ENCODE peak calls at places on chromosomes 13 and 19, in eight cellular contexts. Q is mucosa of descending colon; F is tibial nerve; Z is IMR-90; M is K562; O is left ventricle myocardium inferior; C is CD8-positive, alpha-beta memory T cell; W is heart left ventricle. I is an unnamed sample.

GRCh38 chr19:58261968-58262921 is 16.5 kb upstream of the ZNF8 start:
- DNase-seq in Q (no peak), F (no peak), Z (no peak), M (no peak), O (no peak), C (no peak), W (no peak), I (no peak)

GRCh38 chr19:19096641-19097627 is 33.1 kb downstream of the SLC25A42 start:
- DNase-seq in Q (peak; percentile 59), F (no peak), Z (no peak), M (no peak), O (no peak), C (no peak), W (no peak), I (no peak)

GRCh38 chr13:88895261-88895941 is 1224.2 kb downstream of the SLITRK5 start:
- DNase-seq in Q (no peak), F (no peak), Z (no peak), M (no peak), O (no peak), C (no peak), W (no peak), I (no peak)

GRCh38 chr13:60425332-60425731 is 28.3 kb downstream of the TDRD3 start:
- DNase-seq in Q (no peak), F (no peak), Z (no peak), M (no peak), O (no peak), C (no peak), W (no peak), I (no peak)

GRCh38 chr19:18913466-18913865 is 5.7 kb downstream of the COPE start:
- DNase-seq in Q (no peak), F (no peak), Z (no peak), M (no peak), O (no peak), C (no peak), W (no peak), I (no peak)

GRCh38 chr13:77717508-77717907 is 20.0 kb downstream of the SLAIN1 start:
- DNase-seq in Q (no peak), F (no peak), Z (no peak), M (no peak), O (no peak), C (no peak), W (no peak), I (no peak)

GRCh38 chr19:44752123-44752815 is 3.8 kb downstream of the BCL3 start:
- DNase-seq in Q (peak; percentile 11), F (no peak), Z (no peak), M (no peak), O (no peak), C (no peak), W (no peak), I (no peak)

GRCh38 chr19:30330266-30330665 is 41.9 kb upstream of the ZNF536 start:
- DNase-seq in Q (no peak), F (no peak), Z (no peak), M (no peak), O (no peak), C (no peak), W (no peak), I (no peak)

GRCh38 chr19:46953955-46954501 is 65.6 kb upstream of the NPAS1 start:
- DNase-seq in Q (no peak), F (no peak), Z (no peak), M (no peak), O (no peak), C (no peak), W (no peak), I (no peak)

GRCh38 chr13:95896302-95896701 is 156.9 kb downstream of the UGGT2 start:
- DNase-seq in Q (no peak), F (no peak), Z (peak; percentile 51), M (peak; percentile 22), O (no peak), C (no peak), W (no peak), I (no peak)

GRCh38 chr13:23922005-23922932 is 25.0 kb upstream of the C1QTNF9B start:
- DNase-seq in Q (no peak), F (no peak), Z (peak; percentile 31), M (no peak), O (no peak), C (no peak), W (no peak), I (no peak)

GRCh38 chr13:95199896-95200295 is 101.4 kb downstream of the ABCC4 start:
- DNase-seq in Q (no peak), F (no peak), Z (no peak), M (no peak), O (no peak), C (no peak), W (no peak), I (no peak)

GRCh38 chr13:107233541-107233940 is 665.6 kb upstream of the ARGLU1 start:
- DNase-seq in Q (no peak), F (no peak), Z (no peak), M (no peak), O (no peak), C (no peak), W (no peak), I (no peak)

GRCh38 chr13:105159794-105160193 is 1375.7 kb downstream of the EFNB2 start:
- DNase-seq in Q (no peak), F (no peak), Z (no peak), M (no peak), O (no peak), C (no peak), W (no peak), I (no peak)

GRCh38 chr13:26386026-26386425 is 132.1 kb downstream of the CDK8 start:
- DNase-seq in Q (no peak), F (no peak), Z (no peak), M (no peak), O (no peak), C (no peak), W (no peak), I (no peak)

GRCh38 chr13:58926858-58927257 is 1236.9 kb downstream of the DIAPH3 start:
- DNase-seq in Q (no peak), F (no peak), Z (no peak), M (no peak), O (no peak), C (no peak), W (no peak), I (no peak)

GRCh38 chr13:100392709-100393630 is 195.6 kb downstream of the GGACT start:
- DNase-seq in Q (no peak), F (peak; percentile 80), Z (peak; percentile 100), M (peak; percentile 82), O (peak; percentile 56), C (no peak), W (peak; percentile 85), I (no peak)

GRCh38 chr13:112697756-112698655 is 8.2 kb downstream of the ATP11A start:
- DNase-seq in Q (no peak), F (peak; percentile 62), Z (peak; percentile 44), M (no peak), O (no peak), C (no peak), W (no peak), I (no peak)

DNA sequence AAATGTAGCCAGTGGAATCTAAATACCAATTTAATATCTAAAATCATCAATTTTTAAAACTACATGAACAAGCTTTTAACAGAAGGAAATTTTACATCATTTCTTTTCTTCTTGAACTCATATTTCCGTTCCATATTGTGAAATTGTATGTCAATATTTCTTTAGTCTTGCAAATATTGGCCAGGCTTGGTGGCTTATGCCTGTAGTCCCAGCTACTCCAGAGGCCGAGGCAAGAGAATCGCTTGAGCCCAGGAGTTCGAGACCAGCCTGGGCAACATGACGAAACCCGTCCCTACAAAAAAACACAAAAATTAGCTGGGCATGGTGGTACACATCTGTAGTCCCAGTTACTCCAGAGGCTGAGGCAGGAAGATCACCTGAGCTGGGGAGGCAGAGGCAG is 1.6 kb upstream of the SPART start:
- DNase-seq in Q (no peak), F (no peak), Z (no peak), M (no peak), O (no peak), C (no peak), W (no peak), I (no peak)
- H3K9me3 ChIP-seq in Q (no peaks in the 10 kb centered on the region), F (no peaks in the 10 kb centered on the region), Z (no peaks in the 10 kb centered on the region), M (no peaks in the 10 kb centered on the region), O (no peaks in the 10 kb centered on the region), C (no peaks in the 10 kb centered on the region), W (no peaks in the 10 kb centered on the region), I (no peaks in the 10 kb centered on the region)

GRCh38 chr19:27681972-27682371 is 1531.0 kb downstream of the UQCRFS1 start:
- DNase-seq in Q (no peak), F (no peak), Z (no peak), M (no peak), O (no peak), C (no peak), W (no peak), I (no peak)
- H3K9me3 ChIP-seq in Q (peaks cover 64% of the 10 kb centered on the region), F (no peaks in the 10 kb centered on the region), Z (peaks cover 12% of the 10 kb centered on the region), M (no peaks in the 10 kb centered on the region), O (no peaks in the 10 kb centered on the region), C (no peaks in the 10 kb centered on the region), W (no peaks in the 10 kb centered on the region), I (no peaks in the 10 kb centered on the region)

GRCh38 chr19:34596989-34597388 is 80.0 kb downstream of the SCGB2B2 start:
- DNase-seq in Q (no peak), F (no peak), Z (no peak), M (no peak), O (no peak), C (no peak), W (no peak), I (no peak)
- H3K9me3 ChIP-seq in Q (no peaks in the 10 kb centered on the region), F (no peaks in the 10 kb centered on the region), Z (peaks cover 2% of the 10 kb centered on the region), M (no peaks in the 10 kb centered on the region), O (no peaks in the 10 kb centered on the region), C (no peaks in the 10 kb centered on the region), W (no peaks in the 10 kb centered on the region), I (no peaks in the 10 kb centered on the region)

GRCh38 chr19:3408996-3409345 is 42.6 kb downstream of the NFIC start:
- DNase-seq in Q (no peak), F (no peak), Z (no peak), M (no peak), O (no peak), C (no peak), W (no peak), I (no peak)
- H3K9me3 ChIP-seq in Q (no peaks in the 10 kb centered on the region), F (no peaks in the 10 kb centered on the region), Z (no peaks in the 10 kb centered on the region), M (no peaks in the 10 kb centered on the region), O (no peaks in the 10 kb centered on the region), C (no peaks in the 10 kb centered on the region), W (no peaks in the 10 kb centered on the region), I (no peaks in the 10 kb centered on the region)

DNA sequence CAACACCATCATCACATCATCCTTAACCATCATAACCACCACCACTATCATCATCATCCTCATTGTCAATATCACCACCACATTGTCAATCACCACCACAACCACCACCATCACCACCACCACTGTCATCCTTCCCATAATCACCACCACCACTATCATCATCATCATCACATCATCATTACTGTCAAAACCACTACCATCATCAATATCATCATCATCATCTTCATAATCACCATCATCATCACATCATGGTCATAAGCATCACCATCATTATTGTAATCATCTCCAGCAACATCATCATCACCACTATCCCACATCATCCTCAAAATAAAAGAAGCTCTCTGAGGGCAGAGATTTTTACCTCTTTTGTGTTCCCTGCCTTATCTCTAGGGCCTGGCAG is 52.2 kb downstream of the MBD3L1 start:
- DNase-seq in Q (no peak), F (no peak), Z (no peak), M (no peak), O (no peak), C (no peak), W (no peak), I (no peak)
- H3K9me3 ChIP-seq in Q (peaks cover 8% of the 10 kb centered on the region), F (no peaks in the 10 kb centered on the region), Z (peaks cover 42% of the 10 kb centered on the region), M (no peaks in the 10 kb centered on the region), O (peaks cover 20% of the 10 kb centered on the region), C (no peaks in the 10 kb centered on the region), W (peaks cover 5% of the 10 kb centered on the region), I (no peaks in the 10 kb centered on the region)

GRCh38 chr19:57052102-57052501 is 67.7 kb upstream of the USP29 start:
- DNase-seq in Q (no peak), F (no peak), Z (no peak), M (no peak), O (peak; percentile 26), C (no peak), W (no peak), I (no peak)
- H3K9me3 ChIP-seq in Q (peaks cover 60% of the 10 kb centered on the region), F (no peaks in the 10 kb centered on the region), Z (peaks cover 30% of the 10 kb centered on the region), M (no peaks in the 10 kb centered on the region), O (peaks cover 27% of the 10 kb centered on the region), C (peaks cover 6% of the 10 kb centered on the region), W (peaks cover 4% of the 10 kb centered on the region), I (no peaks in the 10 kb centered on the region)